ENCODE peak calls at places on chromosomes 3 and 15, in nine cellular contexts. C is mammary epithelial cell, G is lung, F is NB4, S is DND-41, U is heart right ventricle, A is dorsolateral prefrontal cortex, B is AG04449, X is MCF 10A. M is an unnamed sample.

GRCh38 chr3:145015243-145015642 is 1043.6 kb downstream of the DIPK2A start:
- DNase-seq in G (no peak), S (no peak), X (peak; percentile 48), U (no peak), A (no peak), B (no peak), F (peak; percentile 28), C (peak; percentile 78), M (no peak)

GRCh38 chr3:16338124-16338523 is 73.1 kb downstream of the OXNAD1 start:
- DNase-seq in U (no peak), B (no peak), F (peak; percentile 75), G (no peak), S (peak; percentile 81), X (no peak), C (no peak), A (no peak), M (peak; percentile 86)

GRCh38 chr3:13040381-13041074 is 32.7 kb downstream of the IQSEC1 start:
- DNase-seq in A (no peak), S (no peak), F (no peak), U (no peak), C (no peak), B (no peak), G (no peak), X (no peak), M (peak; percentile 87)

GRCh38 chr3:78116874-78117273 is 1077.0 kb downstream of the ROBO2 start:
- DNase-seq in A (no peak), C (no peak), F (peak; percentile 10), S (no peak), X (peak; percentile 29), G (no peak), B (no peak), U (no peak), M (no peak)

GRCh38 chr15:77187751-77188464 is 117.0 kb upstream of the TSPAN3 start:
- DNase-seq in C (peak; percentile 11), B (no peak), F (peak; percentile 61), X (peak; percentile 8), A (no peak), U (no peak), G (peak; percentile 41), S (peak; percentile 12), M (no peak)

GRCh38 chr3:52087728-52088127 is 31.4 kb upstream of the DUSP7 start:
- DNase-seq in G (no peak), C (no peak), F (peak; percentile 49), S (no peak), A (no peak), U (no peak), B (no peak), X (no peak), M (no peak)

GRCh38 chr3:51538459-51539290 is at the start of gene RAD54L2:
- DNase-seq in U (peak; percentile 85), X (peak; percentile 82), C (peak; percentile 86), B (no peak), F (peak; percentile 88), G (peak; percentile 85), S (peak; percentile 81), A (peak; percentile 60), M (peak; percentile 75)

GRCh38 chr15:50145451-50145872 is 26.4 kb upstream of the ATP8B4 start:
- DNase-seq in S (no peak), F (peak; percentile 77), B (peak; percentile 24), U (no peak), A (no peak), G (no peak), X (peak; percentile 75), C (peak; percentile 63), M (no peak)

GRCh38 chr3:138197058-138197457 is 10.0 kb downstream of the ARMC8 start:
- DNase-seq in X (no peak), B (no peak), S (peak; percentile 44), F (peak; percentile 59), U (no peak), A (peak; percentile 53), G (no peak), C (peak; percentile 21), M (peak; percentile 38)

GRCh38 chr3:101720851-101721649 is 3.4 kb upstream of the CEP97 start:
- DNase-seq in B (peak; percentile 9), A (no peak), C (peak; percentile 71), F (peak; percentile 27), X (peak; percentile 39), S (no peak), U (no peak), G (no peak), M (peak; percentile 51)

GRCh38 chr15:29550834-29551465 is 271.3 kb downstream of the TJP1 start:
- DNase-seq in X (peak; percentile 31), G (no peak), U (no peak), A (no peak), F (no peak), B (no peak), S (no peak), C (no peak), M (no peak)

GRCh38 chr3:229262-229661 is 32.7 kb downstream of the CHL1 start:
- DNase-seq in X (no peak), C (peak; percentile 26), F (no peak), A (no peak), G (no peak), S (no peak), B (no peak), U (no peak), M (no peak)

GRCh38 chr3:77795013-77795412 is 755.1 kb downstream of the ROBO2 start:
- DNase-seq in U (no peak), A (no peak), S (no peak), B (no peak), F (no peak), C (no peak), G (no peak), X (no peak), M (no peak)

GRCh38 chr15:73740152-73741048 is 12.8 kb downstream of the INSYN1 start:
- DNase-seq in G (no peak), C (no peak), A (no peak), S (no peak), B (no peak), X (no peak), F (no peak), U (no peak), M (no peak)

GRCh38 chr3:62601238-62601856 is 228.0 kb upstream of the FEZF2 start:
- DNase-seq in A (no peak), F (no peak), X (peak; percentile 68), C (peak; percentile 81), B (no peak), S (no peak), G (no peak), U (no peak), M (no peak)

GRCh38 chr3:39934696-39935095 is 125.3 kb downstream of the MYRIP start:
- DNase-seq in S (no peak), B (no peak), G (no peak), X (no peak), A (no peak), F (no peak), C (no peak), U (no peak), M (no peak)

GRCh38 chr15:67807141-67807540 is 18.2 kb upstream of the SKOR1 start:
- DNase-seq in F (no peak), C (no peak), S (no peak), A (no peak), G (no peak), X (no peak), B (no peak), U (no peak), M (no peak)

GRCh38 chr15:23869391-23869790 is 182.3 kb upstream of the NDN start:
- DNase-seq in G (peak; percentile 41), F (no peak), B (no peak), S (no peak), U (peak; percentile 49), C (no peak), A (no peak), X (no peak), M (no peak)

DNA sequence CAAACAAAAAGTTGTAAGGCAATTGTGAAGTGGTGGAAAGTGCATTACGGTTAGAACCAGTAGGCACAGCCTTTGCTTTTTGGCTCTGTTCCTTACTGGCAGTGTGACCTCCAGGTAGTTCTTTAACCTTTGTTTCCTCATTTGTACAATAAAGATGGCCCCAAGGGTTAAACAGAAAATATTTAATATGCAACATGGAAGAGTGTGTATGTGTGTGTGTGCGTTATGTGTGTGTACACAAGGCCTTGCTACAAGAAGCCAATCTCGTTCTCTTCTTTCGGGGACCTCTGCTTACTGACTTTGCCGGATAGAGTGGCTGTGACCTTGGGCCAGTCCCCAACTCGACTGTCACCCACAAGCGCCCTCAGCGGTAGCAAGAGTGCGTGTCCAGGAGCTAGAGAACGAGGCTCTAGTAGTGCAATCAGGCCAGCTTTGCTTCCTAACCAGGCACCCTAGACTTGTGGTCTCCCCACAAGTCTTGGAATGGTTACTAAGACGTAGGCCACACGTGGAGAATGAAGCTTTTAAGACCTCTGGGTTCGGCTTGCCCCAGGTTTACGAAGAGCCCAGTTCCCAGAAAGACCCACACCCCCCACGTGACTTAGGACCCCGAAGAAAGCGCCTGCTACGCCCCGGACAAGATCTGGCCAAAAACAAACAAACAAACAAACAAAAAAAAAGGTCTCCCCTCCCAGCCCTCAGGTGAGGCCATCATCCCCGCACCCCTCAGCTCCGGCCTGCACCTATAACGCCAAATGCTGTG is 593 bp downstream of the CIAO2A start:
- DNase-seq in U (peak; percentile 51), F (peak; percentile 77), A (no peak), X (peak; percentile 36), C (peak; percentile 38), S (peak; percentile 48), G (peak; percentile 34), B (no peak), M (peak; percentile 73)
- TF ChIP-seq CTCF in U (no peak), F (peak; percentile 25), A (no peak), X (no peak), C (peak; percentile 11), S (peak; percentile 22), G (no peak), B (no peak), M (peak; percentile 6)

GRCh38 chr3:130893240-130894129 is at the start of gene ATP2C1:
- DNase-seq in B (peak; percentile 57), G (peak; percentile 96), X (peak; percentile 96), C (peak; percentile 95), U (peak; percentile 97), F (peak; percentile 95), A (peak; percentile 91), S (peak; percentile 88), M (peak; percentile 93)
- TF ChIP-seq CTCF in B (no peak), G (no peak), X (peak; percentile 8), C (no peak), U (no peak), F (no peak), A (peak; percentile 49), S (no peak), M (peak; percentile 29)

GRCh38 chr15:65862682-65863081 is 6.6 kb upstream of the RAB11A start:
- DNase-seq in S (peak; percentile 64), C (peak; percentile 28), F (peak; percentile 85), X (peak; percentile 62), B (no peak), G (peak; percentile 38), U (no peak), A (no peak), M (peak; percentile 91)
- TF ChIP-seq CTCF in S (peak; percentile 65), C (peak; percentile 44), F (peak; percentile 80), X (no peak), B (peak; percentile 37), G (no peak), U (peak; percentile 39), A (no peak), M (peak; percentile 76)

DNA sequence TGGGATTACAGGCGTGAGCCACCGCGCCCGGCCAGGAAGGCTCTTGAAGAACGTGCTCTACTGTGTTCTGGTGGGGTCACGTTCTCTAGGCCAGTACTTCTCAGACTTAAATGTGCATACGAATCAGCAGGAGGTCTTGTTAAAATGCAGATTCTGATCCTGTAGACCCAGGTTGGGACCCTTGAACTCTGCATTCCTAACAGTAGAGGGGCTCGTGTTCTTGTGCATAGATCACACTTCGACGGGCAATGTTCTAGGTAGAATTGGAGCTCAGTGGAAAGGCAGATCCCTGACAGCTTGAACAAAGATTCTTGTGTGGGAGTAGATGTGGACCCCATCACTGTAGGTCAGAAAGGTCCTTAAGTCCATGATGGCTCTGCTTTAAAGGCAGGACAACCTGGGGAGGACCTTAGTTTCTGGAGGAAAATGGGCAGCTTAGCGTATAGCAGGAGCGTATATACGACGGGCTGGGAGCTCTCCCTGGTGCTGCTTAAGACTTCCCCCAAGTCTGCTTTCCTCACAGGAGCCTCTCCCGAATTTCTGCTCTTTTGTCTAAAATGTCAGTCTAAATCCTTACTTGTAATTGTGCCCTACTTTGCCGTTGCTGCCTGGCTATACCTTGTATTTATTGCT is 16.9 kb upstream of the FAM81A start:
- DNase-seq in X (no peak), B (no peak), C (no peak), S (no peak), G (no peak), A (no peak), F (peak; percentile 31), U (no peak), M (no peak)
- TF ChIP-seq CTCF in X (no peak), B (no peak), C (no peak), S (no peak), G (no peak), A (no peak), F (no peak), U (no peak), M (no peak)

M was measured in activated CD8-positive, alpha-beta T cell treated with anti-CD3 and anti-CD28 coated beads for 36 hours.